ENCODE peak calls at places on chromosomes 2 and 18, in six cellular contexts. M is tibial artery; F is psoas muscle; O is stomach; S is small intestine; Q is CD8-positive, alpha-beta memory T cell. H is an unnamed sample.
A peak's percentile ranks its signal among the peaks of the same experiment; 100 is the strongest.

GRCh38 chr2:929011-929735 is 21.5 kb upstream of the SNTG2 start:
- DNase-seq in O (no peak), M (no peak), S (no peak), F (no peak), Q (no peak), H (no peak)

GRCh38 chr2:81324046-81324445 is 1019.5 kb upstream of the LRRTM1 start:
- DNase-seq in O (no peak), Q (no peak), S (no peak), F (no peak), M (no peak), H (no peak)

GRCh38 chr2:43344911-43345373 is 118.5 kb upstream of the ZFP36L2 start:
- DNase-seq in Q (no peak), M (no peak), S (peak; percentile 60), O (no peak), F (no peak), H (no peak)

GRCh38 chr2:25049422-25049821 is 7.5 kb downstream of the EFR3B start:
- DNase-seq in S (no peak), M (no peak), O (no peak), F (no peak), Q (no peak), H (no peak)

GRCh38 chr2:222248256-222248655 is 50.5 kb downstream of the PAX3 start:
- DNase-seq in S (no peak), Q (no peak), F (no peak), M (no peak), O (no peak), H (no peak)

GRCh38 chr2:155060906-155061305 is 362.4 kb downstream of the KCNJ3 start:
- DNase-seq in O (no peak), Q (no peak), F (no peak), M (no peak), S (no peak), H (no peak)

GRCh38 chr18:74831571-74832250 is 234.0 kb downstream of the ZNF407 start:
- DNase-seq in F (no peak), Q (no peak), O (no peak), S (no peak), M (no peak), H (peak; percentile 84)

GRCh38 chr2:64607381-64607780 is 46.3 kb downstream of the SERTAD2 start:
- DNase-seq in O (no peak), F (no peak), Q (no peak), S (no peak), M (no peak), H (no peak)

GRCh38 chr2:72897785-72898184 is 10.6 kb downstream of the SPR start:
- DNase-seq in S (no peak), M (no peak), F (no peak), Q (no peak), O (no peak), H (no peak)

GRCh38 chr2:28375742-28376631 is 16.7 kb upstream of the FOSL2 start:
- DNase-seq in Q (no peak), S (no peak), O (no peak), M (no peak), F (peak; percentile 43), H (no peak)

GRCh38 chr2:207008105-207008990 is 69.0 kb downstream of the CPO start:
- DNase-seq in Q (no peak), S (no peak), F (no peak), O (no peak), M (no peak), H (peak; percentile 30)

GRCh38 chr2:170739048-170739447 is 23.9 kb downstream of the SP5 start:
- DNase-seq in O (no peak), F (no peak), M (no peak), S (no peak), Q (no peak), H (peak; percentile 94)

GRCh38 chr2:219457784-219458369 is 23.2 kb downstream of the SPEG start:
- DNase-seq in Q (no peak), M (no peak), S (peak; percentile 18), O (no peak), F (no peak), H (no peak)

GRCh38 chr2:219459460-219460311 is 25.0 kb downstream of the SPEG start:
- DNase-seq in Q (peak; percentile 19), S (peak; percentile 30), O (peak; percentile 59), F (peak; percentile 86), M (peak; percentile 67), H (no peak)

GRCh38 chr2:219461061-219461514 is 26.4 kb downstream of the SPEG start:
- DNase-seq in O (no peak), F (peak; percentile 76), M (no peak), S (no peak), Q (no peak), H (no peak)

GRCh38 chr2:219460424-219460926 is 25.8 kb downstream of the SPEG start:
- DNase-seq in Q (no peak), M (peak; percentile 87), O (no peak), S (no peak), F (peak; percentile 90), H (no peak)

GRCh38 chr2:219458996-219459395 is 24.4 kb downstream of the SPEG start:
- DNase-seq in F (no peak), M (no peak), Q (no peak), S (no peak), O (no peak), H (no peak)
- H3K27ac ChIP-seq in F (peak overlapping the region; percentile 94), M (peak overlapping the region; percentile 96), Q (no peak overlapping the region), S (no peak overlapping the region), O (peak overlapping the region; percentile 8), H (no peak overlapping the region)

GRCh38 chr2:196274387-196274809 is 103.0 kb upstream of the STK17B start:
- DNase-seq in O (no peak), F (no peak), Q (no peak), S (peak; percentile 81), M (peak; percentile 32), H (no peak)
- H3K27ac ChIP-seq in O (peak overlapping the region; percentile 53), F (no peak overlapping the region), Q (no peak overlapping the region), S (peak overlapping the region; percentile 51), M (no peak overlapping the region), H (no peak overlapping the region)

GRCh38 chr2:96623116-96623515 is 15.0 kb downstream of the KANSL3 start:
- DNase-seq in S (no peak), M (no peak), F (no peak), Q (no peak), O (no peak), H (no peak)

GRCh38 chr2:96622544-96622943 is 15.6 kb downstream of the KANSL3 start:
- DNase-seq in Q (no peak), F (no peak), O (no peak), S (peak; percentile 54), M (no peak), H (no peak)

GRCh38 chr2:96626553-96626942 is 11.6 kb downstream of the KANSL3 start:
- DNase-seq in M (no peak), O (no peak), Q (no peak), F (no peak), S (no peak), H (no peak)

DNA sequence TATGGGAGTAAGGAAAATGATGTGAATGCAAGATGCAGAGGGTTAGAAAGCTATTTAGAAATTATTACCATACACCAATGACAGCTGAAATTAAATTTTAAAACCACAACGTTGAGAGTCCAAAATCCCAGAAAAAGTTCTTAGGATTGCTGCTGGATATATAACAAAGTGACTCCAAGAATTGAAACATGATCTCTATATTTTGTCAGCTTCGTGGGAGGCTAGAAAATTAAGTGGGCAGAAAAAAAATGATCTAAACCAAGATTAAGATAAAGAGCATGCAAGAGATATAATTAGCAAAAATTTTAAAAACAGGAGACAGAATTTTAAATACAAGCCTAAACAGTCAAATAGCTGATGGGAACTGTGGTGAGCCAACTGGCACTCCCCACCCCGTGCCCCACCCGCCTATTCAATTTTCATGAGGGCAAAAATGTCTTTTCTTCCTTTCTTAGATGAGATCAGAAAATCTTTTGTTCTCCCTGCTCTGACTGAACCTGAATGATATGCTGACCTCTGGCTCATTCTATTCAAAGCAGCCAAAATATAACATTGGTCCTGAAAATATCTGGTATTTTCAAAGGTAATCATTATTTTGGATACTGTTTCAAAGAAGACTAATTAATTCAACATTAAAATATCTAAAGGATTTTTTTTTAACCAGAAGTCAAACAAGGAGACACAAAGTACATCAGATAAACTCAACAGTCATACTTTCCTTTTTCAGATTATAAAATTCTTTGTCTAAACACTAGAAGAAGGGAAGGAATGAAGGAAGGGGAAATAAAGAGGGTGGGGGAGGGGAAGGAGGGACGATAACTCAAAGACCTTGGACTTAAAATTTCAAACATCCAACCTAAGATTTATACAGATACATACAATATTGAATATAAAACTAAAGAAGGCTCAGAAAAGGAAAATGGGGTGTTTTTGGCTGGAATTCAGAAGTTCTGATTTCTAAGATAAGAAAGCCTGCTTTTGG is 12.2 kb downstream of the KANSL3 start:
- DNase-seq in M (no peak), O (no peak), S (no peak), Q (no peak), F (no peak), H (no peak)
- H3K27ac ChIP-seq in M (peak overlapping the region; percentile 37), O (peak overlapping the region; percentile 32), S (no peak overlapping the region), Q (no peak overlapping the region), F (peak overlapping the region; percentile 2), H (no peak overlapping the region)

DNA sequence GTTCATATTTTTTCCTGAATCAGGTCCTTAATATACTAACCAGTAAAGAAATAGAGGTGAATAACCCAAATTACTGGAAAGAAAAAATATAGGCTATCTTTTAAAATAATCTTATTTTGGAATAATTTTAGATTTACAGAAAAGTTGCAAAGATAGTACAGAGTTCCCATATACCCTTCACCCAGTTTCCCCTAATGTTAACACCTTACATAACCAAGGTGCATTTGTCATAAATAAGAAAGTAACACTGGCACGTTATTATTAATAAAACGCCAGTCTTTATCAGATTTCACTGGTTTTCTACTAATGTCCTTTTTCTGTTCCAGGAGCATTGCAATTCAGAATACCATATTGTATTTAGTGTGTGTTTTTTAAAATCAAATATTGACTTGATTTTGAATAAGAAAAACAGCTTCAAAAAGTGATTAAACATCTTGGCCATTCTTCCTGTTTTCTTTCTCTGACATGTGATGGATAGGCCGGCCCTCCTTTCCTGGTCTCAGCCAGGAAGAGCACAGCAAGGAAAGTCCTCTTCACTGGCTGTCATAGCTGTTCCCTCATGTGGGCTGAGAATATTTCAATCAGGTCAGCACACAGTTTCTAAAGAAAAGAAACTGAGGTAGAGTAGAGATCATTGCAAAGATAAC is 79.2 kb upstream of the ARL5A start:
- DNase-seq in Q (no peak), S (no peak), M (no peak), O (no peak), F (no peak), H (no peak)
- H3K27ac ChIP-seq in Q (no peak overlapping the region), S (no peak overlapping the region), M (peak overlapping the region; percentile 48), O (peak overlapping the region; percentile 17), F (peak overlapping the region; percentile 74), H (no peak overlapping the region)